ENCODE peak calls at places on chromosomes 16 and 17, in five cellular contexts. One of them, this sample, is unnamed.

GRCh38 chr16:85535352-85536072 is 77.6 kb upstream of the GSE1 start:
- DNase-seq in A549: no peak
- DNase-seq in prostate gland: no peak
- DNase-seq in right atrium auricular region: no peak
- DNase-seq in coronary artery: no peak
- DNase-seq in this sample: no peak

GRCh38 chr17:53168413-53168812 is 654.3 kb upstream of the KIF2B start:
- DNase-seq in A549: no peak
- DNase-seq in prostate gland: no peak
- DNase-seq in right atrium auricular region: no peak
- DNase-seq in coronary artery: no peak
- DNase-seq in this sample: no peak

GRCh38 chr16:67833418-67834241 is 8.5 kb upstream of the THAP11 start:
- DNase-seq in A549: peak; percentile 97
- DNase-seq in prostate gland: peak; percentile 88
- DNase-seq in right atrium auricular region: peak; percentile 96
- DNase-seq in coronary artery: peak; percentile 94
- DNase-seq in this sample: peak; percentile 96

GRCh38 chr17:40121191-40121885 is 433 bp upstream of the MSL1 start:
- DNase-seq in A549: peak; percentile 71
- DNase-seq in prostate gland: no peak
- DNase-seq in right atrium auricular region: no peak
- DNase-seq in coronary artery: peak; percentile 78
- DNase-seq in this sample: peak; percentile 70

GRCh38 chr17:69192754-69193153 is 35.9 kb downstream of the ABCA10 start:
- DNase-seq in A549: no peak
- DNase-seq in prostate gland: no peak
- DNase-seq in right atrium auricular region: no peak
- DNase-seq in coronary artery: no peak
- DNase-seq in this sample: no peak

GRCh38 chr17:49787932-49788442 is 494 bp upstream of the KAT7 start:
- DNase-seq in A549: no peak
- DNase-seq in prostate gland: no peak
- DNase-seq in right atrium auricular region: no peak
- DNase-seq in coronary artery: no peak
- DNase-seq in this sample: no peak

GRCh38 chr17:40791808-40792436 is 7.8 kb downstream of the KRT28 start:
- DNase-seq in A549: peak; percentile 45
- DNase-seq in prostate gland: no peak
- DNase-seq in right atrium auricular region: no peak
- DNase-seq in coronary artery: no peak
- DNase-seq in this sample: peak; percentile 40

GRCh38 chr17:17269926-17270773 is 10.9 kb downstream of the COPS3 start:
- DNase-seq in A549: no peak
- DNase-seq in prostate gland: no peak
- DNase-seq in right atrium auricular region: no peak
- DNase-seq in coronary artery: no peak
- DNase-seq in this sample: no peak

GRCh38 chr17:40551874-40552768 is 13.2 kb downstream of the CCR7 start:
- DNase-seq in A549: peak; percentile 95
- DNase-seq in prostate gland: no peak
- DNase-seq in right atrium auricular region: peak; percentile 87
- DNase-seq in coronary artery: peak; percentile 83
- DNase-seq in this sample: no peak

GRCh38 chr16:53968454-53968853 is 264.5 kb downstream of the FTO start:
- DNase-seq in A549: no peak
- DNase-seq in prostate gland: no peak
- DNase-seq in right atrium auricular region: no peak
- DNase-seq in coronary artery: no peak
- DNase-seq in this sample: no peak

GRCh38 chr17:21282231-21282630 is 2.3 kb upstream of the MAP2K3 start:
- DNase-seq in A549: peak; percentile 93
- DNase-seq in prostate gland: no peak
- DNase-seq in right atrium auricular region: no peak
- DNase-seq in coronary artery: peak; percentile 94
- DNase-seq in this sample: peak; percentile 93

GRCh38 chr16:11390573-11391495 is 45.6 kb downstream of the RMI2 start:
- DNase-seq in A549: no peak
- DNase-seq in prostate gland: no peak
- DNase-seq in right atrium auricular region: no peak
- DNase-seq in coronary artery: no peak
- DNase-seq in this sample: no peak

GRCh38 chr17:66841744-66842143 is 6.8 kb downstream of the CACNG5 start:
- DNase-seq in A549: no peak
- DNase-seq in prostate gland: no peak
- DNase-seq in right atrium auricular region: no peak
- DNase-seq in coronary artery: no peak
- DNase-seq in this sample: no peak

GRCh38 chr16:89190150-89190958 is 10.0 kb downstream of the SLC22A31 start:
- DNase-seq in A549: no peak
- DNase-seq in prostate gland: no peak
- DNase-seq in right atrium auricular region: no peak
- DNase-seq in coronary artery: no peak
- DNase-seq in this sample: no peak

GRCh38 chr16:89475144-89475543 is 15.2 kb downstream of the ANKRD11 start:
- DNase-seq in A549: no peak
- DNase-seq in prostate gland: no peak
- DNase-seq in right atrium auricular region: no peak
- DNase-seq in coronary artery: no peak
- DNase-seq in this sample: no peak

GRCh38 chr17:39823407-39824054 is 40.6 kb downstream of the IKZF3 start:
- DNase-seq in A549: no peak
- DNase-seq in prostate gland: no peak
- DNase-seq in right atrium auricular region: no peak
- DNase-seq in coronary artery: no peak
- DNase-seq in this sample: no peak

GRCh38 chr16:68927016-68927415 is 83.7 kb downstream of the TANGO6 start:
- DNase-seq in A549: no peak
- DNase-seq in prostate gland: no peak
- DNase-seq in right atrium auricular region: no peak
- DNase-seq in coronary artery: no peak
- DNase-seq in this sample: no peak

GRCh38 chr16:87415441-87415840 is 23.3 kb downstream of the MAP1LC3B start:
- DNase-seq in A549: no peak
- DNase-seq in prostate gland: no peak
- DNase-seq in right atrium auricular region: no peak
- DNase-seq in coronary artery: no peak
- DNase-seq in this sample: no peak

GRCh38 chr17:69944406-69944805 is 130.6 kb upstream of the KCNJ16 start:
- DNase-seq in A549: no peak
- DNase-seq in prostate gland: no peak
- DNase-seq in right atrium auricular region: no peak
- DNase-seq in coronary artery: no peak
- DNase-seq in this sample: no peak

GRCh38 chr17:17702370-17702769 is 21.1 kb downstream of the RAI1 start:
- DNase-seq in A549: no peak
- DNase-seq in prostate gland: no peak
- DNase-seq in right atrium auricular region: no peak
- DNase-seq in coronary artery: no peak
- DNase-seq in this sample: no peak

GRCh38 chr16:88306860-88307545 is 75.8 kb upstream of the ZNF469 start:
- DNase-seq in A549: no peak
- DNase-seq in prostate gland: no peak
- DNase-seq in right atrium auricular region: no peak
- DNase-seq in coronary artery: no peak
- DNase-seq in this sample: no peak

GRCh38 chr16:29848420-29849297 is 14.4 kb downstream of the CDIPT start:
- DNase-seq in A549: peak; percentile 81
- DNase-seq in prostate gland: peak; percentile 27
- DNase-seq in right atrium auricular region: peak; percentile 74
- DNase-seq in coronary artery: no peak
- DNase-seq in this sample: peak; percentile 68

GRCh38 chr17:2695243-2695960 is 16.2 kb downstream of the CLUH start:
- DNase-seq in A549: no peak
- DNase-seq in prostate gland: no peak
- DNase-seq in right atrium auricular region: no peak
- DNase-seq in coronary artery: peak; percentile 67
- DNase-seq in this sample: no peak

GRCh38 chr16:5428932-5429331 is 331.3 kb upstream of the EEF2KMT start:
- DNase-seq in A549: no peak
- DNase-seq in prostate gland: no peak
- DNase-seq in right atrium auricular region: no peak
- DNase-seq in coronary artery: no peak
- DNase-seq in this sample: no peak

GRCh38 chr16:21116148-21116693 is 34.4 kb downstream of the DNAH3 start:
- DNase-seq in A549: no peak
- DNase-seq in prostate gland: no peak
- DNase-seq in right atrium auricular region: peak; percentile 13
- DNase-seq in coronary artery: no peak
- DNase-seq in this sample: peak; percentile 45

GRCh38 chr17:1049446-1050225 is 52.7 kb downstream of the TIMM22 start:
- DNase-seq in A549: no peak
- DNase-seq in prostate gland: no peak
- DNase-seq in right atrium auricular region: no peak
- DNase-seq in coronary artery: no peak
- DNase-seq in this sample: no peak

GRCh38 chr16:31112711-31113419 is 4.6 kb upstream of the KAT8 start:
- DNase-seq in A549: no peak
- DNase-seq in prostate gland: no peak
- DNase-seq in right atrium auricular region: no peak
- DNase-seq in coronary artery: no peak
- DNase-seq in this sample: no peak

GRCh38 chr16:57266531-57267268 is 17.8 kb downstream of the PLLP start:
- DNase-seq in A549: no peak
- DNase-seq in prostate gland: peak; percentile 33
- DNase-seq in right atrium auricular region: no peak
- DNase-seq in coronary artery: no peak
- DNase-seq in this sample: no peak
- H3K27ac ChIP-seq in A549: no peak overlapping the region
- H3K27ac ChIP-seq in prostate gland: peak overlapping the region; percentile 76
- H3K27ac ChIP-seq in right atrium auricular region: peak overlapping the region; percentile 68
- H3K27ac ChIP-seq in coronary artery: no peak overlapping the region
- H3K27ac ChIP-seq in this sample: peak overlapping the region; percentile 18

GRCh38 chr16:35425270-35425669 is 1965.9 kb downstream of the TP53TG3F start:
- DNase-seq in A549: no peak
- DNase-seq in prostate gland: no peak
- DNase-seq in right atrium auricular region: no peak
- DNase-seq in coronary artery: no peak
- DNase-seq in this sample: no peak
- H3K4me3 ChIP-seq in A549: no peak overlapping the region
- H3K4me3 ChIP-seq in prostate gland: no peak overlapping the region
- H3K4me3 ChIP-seq in right atrium auricular region: no peak overlapping the region
- H3K4me3 ChIP-seq in coronary artery: no peak overlapping the region
- H3K4me3 ChIP-seq in this sample: no peak overlapping the region

GRCh38 chr16:47019563-47019962 is 46.1 kb upstream of the DNAJA2 start:
- DNase-seq in A549: no peak
- DNase-seq in prostate gland: no peak
- DNase-seq in right atrium auricular region: no peak
- DNase-seq in coronary artery: no peak
- DNase-seq in this sample: no peak
- TF ChIP-seq CTCF in A549: peak; percentile 45
- TF ChIP-seq CTCF in prostate gland: no peak
- TF ChIP-seq CTCF in right atrium auricular region: peak; percentile 21
- TF ChIP-seq CTCF in coronary artery: no peak
- TF ChIP-seq CTCF in this sample: peak; percentile 21

DNA sequence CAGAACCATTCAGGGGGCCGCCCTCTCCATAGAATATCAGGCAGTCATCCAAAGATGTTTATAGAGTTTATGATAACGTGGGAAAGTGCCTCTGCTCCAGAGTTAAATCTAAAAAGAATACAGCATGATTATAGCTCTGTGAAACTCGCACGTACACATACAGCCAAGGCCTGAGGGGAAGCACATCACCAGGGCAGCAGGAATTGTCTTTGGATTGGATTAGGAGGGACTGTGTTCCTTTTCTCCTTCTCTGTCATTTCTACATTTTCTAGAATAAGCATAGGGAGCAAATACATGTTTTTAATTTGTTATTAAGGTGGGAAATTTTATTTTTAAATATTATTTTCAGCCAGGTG is 26.9 kb downstream of the EEF2K start:
- DNase-seq in A549: no peak
- DNase-seq in prostate gland: no peak
- DNase-seq in right atrium auricular region: no peak
- DNase-seq in coronary artery: no peak
- DNase-seq in this sample: no peak
- H3K27ac ChIP-seq in A549: peak overlapping the region; percentile 64
- H3K27ac ChIP-seq in prostate gland: peak overlapping the region; percentile 55
- H3K27ac ChIP-seq in right atrium auricular region: peak overlapping the region; percentile 71
- H3K27ac ChIP-seq in coronary artery: no peak overlapping the region
- H3K27ac ChIP-seq in this sample: peak overlapping the region; percentile 69

GRCh38 chr16:75249441-75249840 is 2.0 kb downstream of the BCAR1 start:
- DNase-seq in A549: no peak
- DNase-seq in prostate gland: no peak
- DNase-seq in right atrium auricular region: no peak
- DNase-seq in coronary artery: no peak
- DNase-seq in this sample: no peak
- H3K4me3 ChIP-seq in A549: peak overlapping the region; percentile 74
- H3K4me3 ChIP-seq in prostate gland: peak overlapping the region; percentile 81
- H3K4me3 ChIP-seq in right atrium auricular region: no peak overlapping the region
- H3K4me3 ChIP-seq in coronary artery: peak overlapping the region; percentile 88
- H3K4me3 ChIP-seq in this sample: no peak overlapping the region